ENCODE peak calls at places on chromosome 4, in five cellular contexts. Q is ascending aorta, C is SJSA1, A is psoas muscle, Y is mammary epithelial cell. M is an unnamed sample.

GRCh38 chr4:155777971-155778710 is 19.3 kb downstream of the GUCY1B1 start:
- DNase-seq in Q (no peak), C (no peak), A (no peak), Y (no peak), M (no peak)

GRCh38 chr4:110306363-110306762 is 107.9 kb upstream of the ELOVL6 start:
- DNase-seq in Q (no peak), C (no peak), A (no peak), Y (no peak), M (no peak)

GRCh38 chr4:20255823-20256222 is 4.1 kb downstream of the SLIT2 start:
- DNase-seq in Q (no peak), C (no peak), A (no peak), Y (no peak), M (no peak)

GRCh38 chr4:168604496-168605373 is 107.9 kb downstream of the PALLD start:
- DNase-seq in Q (no peak), C (peak; percentile 83), A (no peak), Y (peak; percentile 91), M (no peak)

GRCh38 chr4:36088542-36088941 is 155.8 kb downstream of the ARAP2 start:
- DNase-seq in Q (no peak), C (no peak), A (no peak), Y (no peak), M (no peak)

GRCh38 chr4:123449780-123450179 is 53.2 kb downstream of the SPRY1 start:
- DNase-seq in Q (no peak), C (no peak), A (no peak), Y (peak; percentile 30), M (no peak)

GRCh38 chr4:140149851-140150635 is 3.9 kb downstream of the MAML3 start:
- DNase-seq in Q (no peak), C (peak; percentile 57), A (peak; percentile 67), Y (peak; percentile 61), M (peak; percentile 78)

GRCh38 chr4:63105839-63106238 is 1303.4 kb downstream of the TECRL start:
- DNase-seq in Q (no peak), C (no peak), A (no peak), Y (no peak), M (no peak)

GRCh38 chr4:83516042-83516772 is 19.7 kb upstream of the GPAT3 start:
- DNase-seq in Q (no peak), C (no peak), A (peak; percentile 17), Y (peak; percentile 93), M (no peak)

GRCh38 chr4:150315175-150315574 is 236.9 kb downstream of the DCLK2 start:
- DNase-seq in Q (no peak), C (no peak), A (no peak), Y (no peak), M (no peak)

GRCh38 chr4:38931125-38931524 is 63.5 kb downstream of the FAM114A1 start:
- DNase-seq in Q (no peak), C (no peak), A (no peak), Y (no peak), M (no peak)

GRCh38 chr4:98318521-98318920 is 57.3 kb downstream of the RAP1GDS1 start:
- DNase-seq in Q (no peak), C (no peak), A (no peak), Y (peak; percentile 75), M (no peak)

GRCh38 chr4:108607426-108607825 is 12.9 kb upstream of the RPL34 start:
- DNase-seq in Q (no peak), C (no peak), A (no peak), Y (no peak), M (no peak)

GRCh38 chr4:108611360-108611759 is 9.0 kb upstream of the RPL34 start:
- DNase-seq in Q (no peak), C (no peak), A (no peak), Y (no peak), M (no peak)
- H3K4me3 ChIP-seq in Q (peak overlapping the region; percentile 10), C (peak overlapping the region; percentile 8), A (peak overlapping the region; percentile 34), Y (peak overlapping the region; percentile 37), M (no peak overlapping the region)

DNA sequence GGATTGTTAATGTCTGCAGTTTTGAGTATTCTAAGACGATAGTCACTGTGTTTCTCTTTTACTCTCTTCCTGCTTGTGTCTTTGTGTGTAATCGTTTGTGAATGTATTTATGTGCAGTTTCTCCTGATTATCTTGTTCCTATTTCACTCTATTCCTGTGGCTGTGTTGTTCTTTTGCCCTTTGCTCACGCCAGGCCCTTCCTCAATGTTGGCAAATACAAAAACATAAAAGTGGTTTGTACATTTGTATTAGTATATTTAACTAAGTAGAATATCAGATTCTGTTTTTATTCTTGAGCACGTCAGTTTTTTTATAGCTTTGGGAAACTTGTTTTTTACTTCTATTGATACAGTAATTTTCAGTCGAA is 107.6 kb upstream of the BMPR1B start:
- DNase-seq in Q (no peak), C (no peak), A (no peak), Y (no peak), M (no peak)
- H3K36me3 ChIP-seq in Q (peaks cover 12% of the 10 kb centered on the region), C (peaks cover 53% of the 10 kb centered on the region), A (peaks cover 15% of the 10 kb centered on the region), Y (peaks cover 25% of the 10 kb centered on the region), M (no peaks in the 10 kb centered on the region)

GRCh38 chr4:40205259-40206198 is 8.7 kb downstream of the RHOH start:
- DNase-seq in Q (no peak), C (no peak), A (no peak), Y (no peak), M (no peak)
- H3K4me3 ChIP-seq in Q (no peak overlapping the region), C (no peak overlapping the region), A (no peak overlapping the region), Y (no peak overlapping the region), M (peak overlapping the region; percentile 63)

GRCh38 chr4:143524211-143524610 is 10.7 kb downstream of the SMARCA5 start:
- DNase-seq in Q (no peak), C (no peak), A (no peak), Y (no peak), M (no peak)
- H3K36me3 ChIP-seq in Q (peaks cover 53% of the 10 kb centered on the region), C (peaks cover 82% of the 10 kb centered on the region), A (peaks cover 91% of the 10 kb centered on the region), Y (peaks cover 36% of the 10 kb centered on the region), M (peaks cover 15% of the 10 kb centered on the region)

GRCh38 chr4:3043272-3044020 is 30.9 kb downstream of the HTT-AS start:
- DNase-seq in Q (no peak), C (no peak), A (no peak), Y (no peak), M (no peak)

GRCh38 chr4:3040447-3041191 is 33.7 kb downstream of the HTT-AS start:
- DNase-seq in Q (no peak), C (no peak), A (no peak), Y (no peak), M (no peak)

GRCh38 chr4:3041192-3042142 is 32.9 kb downstream of the HTT-AS start:
- DNase-seq in Q (peak; percentile 17), C (peak; percentile 43), A (peak; percentile 86), Y (peak; percentile 65), M (peak; percentile 30)

GRCh38 chr4:3039706-3040366 is 34.5 kb downstream of the HTT-AS start:
- DNase-seq in Q (no peak), C (no peak), A (no peak), Y (no peak), M (no peak)

GRCh38 chr4:3042226-3042625 is 32.1 kb downstream of the HTT-AS start:
- DNase-seq in Q (no peak), C (no peak), A (no peak), Y (no peak), M (no peak)
- H3K4me3 ChIP-seq in Q (peak overlapping the region; percentile 60), C (no peak overlapping the region), A (peak overlapping the region; percentile 75), Y (no peak overlapping the region), M (peak overlapping the region; percentile 66)

DNA sequence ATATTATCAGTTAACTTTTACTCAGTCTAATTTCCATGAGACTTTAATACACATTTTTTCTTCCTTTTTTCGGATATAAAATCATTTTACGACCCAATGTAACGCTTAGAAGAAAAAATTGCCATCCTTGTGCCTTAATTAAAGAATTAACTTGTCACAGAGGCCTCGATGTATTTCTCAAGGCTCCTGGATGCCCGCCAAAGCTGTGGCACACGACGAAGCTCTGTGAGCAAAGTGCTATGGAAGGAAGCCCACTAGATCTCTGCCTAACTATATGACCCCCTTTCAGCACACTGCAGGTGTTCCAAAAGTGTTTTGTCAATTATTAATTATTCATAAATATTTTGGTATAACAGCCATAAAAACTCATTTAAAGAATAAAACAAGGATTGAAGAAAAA is 54.4 kb downstream of the TAPT1 start:
- DNase-seq in Q (no peak), C (no peak), A (no peak), Y (no peak), M (no peak)
- H3K36me3 ChIP-seq in Q (peaks cover 16% of the 10 kb centered on the region), C (no peaks in the 10 kb centered on the region), A (peaks cover 98% of the 10 kb centered on the region), Y (peaks cover 2% of the 10 kb centered on the region), M (peaks cover 70% of the 10 kb centered on the region)

GRCh38 chr4:91113130-91113706 is 986.0 kb downstream of the CCSER1 start:
- DNase-seq in Q (no peak), C (no peak), A (no peak), Y (peak; percentile 5), M (no peak)
- H3K4me3 ChIP-seq in Q (no peak overlapping the region), C (no peak overlapping the region), A (no peak overlapping the region), Y (no peak overlapping the region), M (no peak overlapping the region)

GRCh38 chr4:164442167-164442566 is 311.8 kb upstream of the SMIM31 start:
- DNase-seq in Q (no peak), C (no peak), A (no peak), Y (peak; percentile 38), M (no peak)

GRCh38 chr4:164439037-164439436 is 314.9 kb upstream of the SMIM31 start:
- DNase-seq in Q (no peak), C (no peak), A (no peak), Y (no peak), M (no peak)

GRCh38 chr4:164441131-164441530 is 312.8 kb upstream of the SMIM31 start:
- DNase-seq in Q (no peak), C (no peak), A (no peak), Y (no peak), M (no peak)

GRCh38 chr4:164438321-164438720 is 315.6 kb upstream of the SMIM31 start:
- DNase-seq in Q (no peak), C (peak; percentile 51), A (no peak), Y (peak; percentile 66), M (no peak)

GRCh38 chr4:164440196-164440595 is 313.7 kb upstream of the SMIM31 start:
- DNase-seq in Q (no peak), C (no peak), A (no peak), Y (peak; percentile 88), M (no peak)
- H3K36me3 ChIP-seq in Q (no peaks in the 10 kb centered on the region), C (no peaks in the 10 kb centered on the region), A (no peaks in the 10 kb centered on the region), Y (no peaks in the 10 kb centered on the region), M (no peaks in the 10 kb centered on the region)